ENCODE peak calls at places on chromosomes 16 and 17, in five cellular contexts. Q is NCI-H1436; B is NCI-H2171 treated with DMSO at 0.1 percent for 48 hours; D is ovary; I is stimulated activated effector memory CD8-positive, alpha-beta T cell treated with anti-CD3 and anti-CD28 coated beads, Interleukin-12 subunit alpha, Interleukin-12 subunit beta, amount 100 ng/mL, for 72 hours. H is an unnamed sample.

GRCh38 chr16:88558457-88559442 is 11.5 kb upstream of the ZC3H18 start:
- DNase-seq in B (peak), D (peak), Q (peak), I (no peak), H (peak)

GRCh38 chr17:5585814-5586558 is 1.7 kb upstream of the NLRP1 start:
- DNase-seq in D (no peak), B (no peak), Q (no peak), I (no peak), H (no peak)

GRCh38 chr17:21173543-21173942 is 40.4 kb downstream of the TMEM11 start:
- DNase-seq in I (no peak), D (no peak), Q (no peak), B (no peak), H (peak)

GRCh38 chr16:85690469-85691064 is 1.8 kb upstream of the GINS2 start:
- DNase-seq in Q (peak), I (no peak), D (no peak), B (peak), H (no peak)

GRCh38 chr17:64972611-64973010 is 53.3 kb upstream of the LRRC37A3 start:
- DNase-seq in Q (no peak), I (no peak), B (no peak), D (no peak), H (no peak)

GRCh38 chr16:10150906-10151305 is 31.3 kb downstream of the GRIN2A start:
- DNase-seq in I (no peak), Q (no peak), B (no peak), D (no peak), H (no peak)

GRCh38 chr16:9971907-9972306 is 210.3 kb downstream of the GRIN2A start:
- DNase-seq in I (no peak), Q (no peak), B (no peak), D (no peak), H (no peak)

GRCh38 chr16:265711-266110 is 10.0 kb downstream of the RGS11 start:
- DNase-seq in I (no peak), D (no peak), B (no peak), Q (no peak), H (no peak)